ENCODE peak calls at places on chromosomes 3 and 15, in six cellular contexts. F, P, T, X, O and Z are unnamed samples.

GRCh38 chr3:167776144-167776685 is 40.7 kb downstream of the SERPINI1 start:
- DNase-seq in F (no peak), P (no peak), X (no peak), T (no peak), O (no peak), Z (no peak)

GRCh38 chr3:70360985-70361384 is 48.5 kb upstream of the MDFIC2 start:
- DNase-seq in P (no peak), T (no peak), F (no peak), X (no peak), O (no peak), Z (peak)

GRCh38 chr3:132804498-132804897 is 82.3 kb upstream of the NPHP3 start:
- DNase-seq in F (no peak), P (no peak), T (no peak), O (no peak), X (no peak), Z (peak)

GRCh38 chr3:122810706-122811105 is 15.8 kb downstream of the SLC49A4 start:
- DNase-seq in T (no peak), P (no peak), F (no peak), O (no peak), X (no peak), Z (no peak)

GRCh38 chr3:186713499-186713898 is 3.7 kb upstream of the KNG1 start:
- DNase-seq in P (no peak), O (no peak), T (no peak), F (no peak), X (no peak), Z (no peak)

GRCh38 chr3:195080571-195081141 is 190.3 kb downstream of the XXYLT1 start:
- DNase-seq in T (no peak), F (no peak), P (no peak), X (no peak), O (peak), Z (no peak)

GRCh38 chr15:38471974-38472373 is 18.0 kb downstream of the FAM98B start:
- DNase-seq in P (no peak), O (no peak), F (no peak), T (no peak), X (no peak), Z (no peak)

GRCh38 chr15:83498801-83499200 is 51.7 kb downstream of the SH3GL3 start:
- DNase-seq in P (peak), O (no peak), X (no peak), F (no peak), T (no peak), Z (no peak)

GRCh38 chr3:99837715-99838114 is 20.1 kb downstream of the CMSS1 start:
- DNase-seq in F (no peak), O (no peak), T (no peak), X (no peak), P (no peak), Z (no peak)

GRCh38 chr3:129625071-129625874 is 18.8 kb upstream of the PLXND1 start:
- DNase-seq in P (peak), X (no peak), F (peak), O (peak), T (no peak), Z (no peak)

GRCh38 chr3:111601810-111602209 is 6.7 kb upstream of the ZBED2 start:
- DNase-seq in X (no peak), O (no peak), P (no peak), F (no peak), T (no peak), Z (peak)

GRCh38 chr3:144282313-144282712 is 310.7 kb downstream of the DIPK2A start:
- DNase-seq in T (no peak), X (no peak), P (no peak), F (no peak), O (no peak), Z (no peak)

GRCh38 chr3:71389911-71390573 is 193.5 kb downstream of the FOXP1 start:
- DNase-seq in F (peak), T (no peak), X (no peak), P (no peak), O (peak), Z (peak)

GRCh38 chr3:152391671-152392070 is 122.9 kb downstream of the MBNL1 start:
- DNase-seq in P (no peak), T (no peak), O (no peak), F (no peak), X (no peak), Z (no peak)